ENCODE peak calls at places on chromosomes 1 and 21, in four cellular contexts. M, L, G and X are unnamed samples.

GRCh38 chr1:28173151-28173979 is 3.1 kb downstream of the PTAFR start:
- DNase-seq in M (no peak), L (no peak), G (peak; percentile 91), X (no peak)

GRCh38 chr1:170001266-170001665 is 73.2 kb downstream of the KIFAP3 start:
- DNase-seq in M (no peak), L (no peak), G (no peak), X (peak; percentile 48)

GRCh38 chr21:35509004-35509704 is 460.1 kb upstream of the RUNX1 start:
- DNase-seq in M (no peak), L (no peak), G (no peak), X (no peak)

GRCh38 chr1:71785470-71785869 is 496.9 kb downstream of the NEGR1 start:
- DNase-seq in M (no peak), L (no peak), G (no peak), X (no peak)

GRCh38 chr1:66176828-66177227 is 357.1 kb upstream of the SGIP1 start:
- DNase-seq in M (no peak), L (peak; percentile 77), G (no peak), X (no peak)

GRCh38 chr21:37380349-37381323 is 14.1 kb downstream of the DYRK1A start:
- DNase-seq in M (peak; percentile 49), L (no peak), G (no peak), X (peak; percentile 20)

GRCh38 chr1:25743164-25744139 is 56.5 kb upstream of the SELENON start:
- DNase-seq in M (no peak), L (no peak), G (no peak), X (no peak)

GRCh38 chr1:91730781-91731732 is 154.9 kb downstream of the TGFBR3 start:
- DNase-seq in M (no peak), L (peak; percentile 29), G (peak; percentile 54), X (no peak)

GRCh38 chr1:81717230-81717629 is 83.5 kb upstream of the ADGRL2 start:
- DNase-seq in M (no peak), L (peak; percentile 7), G (no peak), X (no peak)

GRCh38 chr21:39022035-39022900 is 161.0 kb downstream of the PSMG1 start:
- DNase-seq in M (no peak), L (no peak), G (no peak), X (peak; percentile 55)

GRCh38 chr1:243620096-243620495 is 229.9 kb downstream of the AKT3 start:
- DNase-seq in M (no peak), L (no peak), G (no peak), X (no peak)

GRCh38 chr1:224408294-224408590 is 26.4 kb downstream of the WDR26 start:
- DNase-seq in M (no peak), L (no peak), G (no peak), X (no peak)

GRCh38 chr1:16631248-16632043 is 18.1 kb upstream of the NBPF1 start:
- DNase-seq in M (peak; percentile 58), L (no peak), G (peak; percentile 69), X (no peak)

GRCh38 chr1:156115514-156116374 is 1.2 kb downstream of the LMNA start:
- DNase-seq in M (peak; percentile 68), L (peak; percentile 64), G (peak; percentile 78), X (peak; percentile 79)

GRCh38 chr1:48627467-48627866 is 149.2 kb downstream of the BEND5 start:
- DNase-seq in M (no peak), L (no peak), G (no peak), X (no peak)

GRCh38 chr1:204478166-204478899 is 16.3 kb downstream of the PIK3C2B start:
- DNase-seq in M (no peak), L (no peak), G (no peak), X (no peak)

GRCh38 chr1:195717651-195718050 is 890.6 kb downstream of the KCNT2 start:
- DNase-seq in M (no peak), L (peak; percentile 19), G (no peak), X (no peak)

GRCh38 chr1:208607616-208608015 is 363.4 kb upstream of the PLXNA2 start:
- DNase-seq in M (no peak), L (no peak), G (no peak), X (no peak)

GRCh38 chr21:15841856-15842564 is 112.2 kb downstream of the USP25 start:
- DNase-seq in M (no peak), L (no peak), G (no peak), X (no peak)

GRCh38 chr1:21238141-21238800 is 52.0 kb downstream of the ECE1 start:
- DNase-seq in M (no peak), L (no peak), G (peak; percentile 78), X (no peak)

GRCh38 chr1:150479370-150479769 is 7.8 kb upstream of the TARS2 start:
- DNase-seq in M (no peak), L (no peak), G (no peak), X (no peak)

GRCh38 chr1:20885121-20885520 is 98.0 kb upstream of the HP1BP3 start:
- DNase-seq in M (no peak), L (no peak), G (no peak), X (no peak)

GRCh38 chr1:59414406-59415133 is 117.7 kb downstream of the FGGY start:
- DNase-seq in M (no peak), L (no peak), G (no peak), X (no peak)

GRCh38 chr1:110339427-110340206 is 440 bp downstream of the RBM15 start:
- DNase-seq in M (no peak), L (peak; percentile 30), G (peak; percentile 56), X (peak; percentile 60)
- H3K4me1 ChIP-seq in M (peaks cover 3% of the 10 kb centered on the region), L (peaks cover 58% of the 10 kb centered on the region), G (peaks cover 22% of the 10 kb centered on the region), X (peaks cover 27% of the 10 kb centered on the region)

DNA sequence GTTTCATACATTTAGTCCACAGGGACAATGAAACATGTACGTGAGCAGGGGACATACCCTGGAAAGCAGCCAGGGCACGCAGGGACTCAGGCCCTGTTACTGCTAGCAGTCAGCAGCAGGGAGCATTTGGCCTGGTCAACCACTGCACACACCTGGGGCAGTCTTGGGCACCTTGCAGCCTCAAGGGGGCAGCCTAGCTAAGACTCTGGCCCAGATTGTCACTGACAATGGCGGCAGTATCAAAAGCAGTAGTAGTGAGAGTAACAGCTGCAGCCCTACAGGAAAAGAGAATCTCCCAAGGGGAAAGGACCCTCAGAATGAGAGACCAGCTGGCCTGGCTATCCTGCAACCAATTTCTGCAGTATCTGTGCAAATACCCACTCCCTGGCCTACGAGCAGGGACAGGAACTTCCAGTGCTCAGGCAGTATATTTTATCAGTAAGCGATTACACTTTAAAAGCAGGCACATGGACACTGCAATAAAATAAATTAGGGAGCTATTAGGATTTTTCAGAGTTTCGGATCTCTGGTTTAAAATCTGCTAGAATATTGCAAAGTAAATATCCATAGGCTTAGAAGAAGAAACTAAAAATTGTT is 475.6 kb downstream of the LTN1 start:
- DNase-seq in M (peak; percentile 92), L (peak; percentile 59), G (peak; percentile 63), X (peak; percentile 75)
- H3K4me1 ChIP-seq in M (no peaks in the 10 kb centered on the region), L (no peaks in the 10 kb centered on the region), G (peaks cover 5% of the 10 kb centered on the region), X (no peaks in the 10 kb centered on the region)

GRCh38 chr1:17674707-17675505 is 80.2 kb upstream of the ACTL8 start:
- DNase-seq in M (no peak), L (no peak), G (no peak), X (no peak)

GRCh38 chr1:17675681-17676243 is 79.4 kb upstream of the ACTL8 start:
- DNase-seq in M (no peak), L (no peak), G (no peak), X (no peak)

GRCh38 chr1:17678011-17678410 is 77.1 kb upstream of the ACTL8 start:
- DNase-seq in M (no peak), L (no peak), G (no peak), X (no peak)

GRCh38 chr1:17673335-17674075 is 81.6 kb upstream of the ACTL8 start:
- DNase-seq in M (no peak), L (no peak), G (no peak), X (no peak)

GRCh38 chr1:17676387-17677060 is 78.6 kb upstream of the ACTL8 start:
- DNase-seq in M (no peak), L (no peak), G (no peak), X (no peak)
- H3K4me1 ChIP-seq in M (no peaks in the 10 kb centered on the region), L (no peaks in the 10 kb centered on the region), G (no peaks in the 10 kb centered on the region), X (no peaks in the 10 kb centered on the region)

GRCh38 chr1:234963904-234964702 is 164.5 kb downstream of the TOMM20 start:
- DNase-seq in M (no peak), L (peak; percentile 84), G (no peak), X (peak; percentile 86)
- H3K4me1 ChIP-seq in M (no peaks in the 10 kb centered on the region), L (peaks cover 73% of the 10 kb centered on the region), G (peaks cover 73% of the 10 kb centered on the region), X (peaks cover 15% of the 10 kb centered on the region)

GRCh38 chr1:33001282-33001681 is 35.4 kb downstream of the AK2 start:
- DNase-seq in M (no peak), L (peak; percentile 19), G (no peak), X (peak; percentile 31)
- H3K4me1 ChIP-seq in M (no peaks in the 10 kb centered on the region), L (peaks cover 7% of the 10 kb centered on the region), G (peaks cover 12% of the 10 kb centered on the region), X (peaks cover 6% of the 10 kb centered on the region)

GRCh38 chr1:30804822-30805221 is 47.2 kb upstream of the LAPTM5 start:
- DNase-seq in M (no peak), L (no peak), G (no peak), X (no peak)

GRCh38 chr1:30807318-30808066 is 49.9 kb upstream of the LAPTM5 start:
- DNase-seq in M (no peak), L (no peak), G (no peak), X (no peak)

GRCh38 chr1:30805301-30806003 is 47.9 kb upstream of the LAPTM5 start:
- DNase-seq in M (no peak), L (no peak), G (no peak), X (no peak)

GRCh38 chr1:30808067-30808662 is 50.6 kb upstream of the LAPTM5 start:
- DNase-seq in M (no peak), L (no peak), G (no peak), X (no peak)

GRCh38 chr1:30806381-30807317 is 49.1 kb upstream of the LAPTM5 start:
- DNase-seq in M (no peak), L (no peak), G (no peak), X (no peak)
- H3K4me1 ChIP-seq in M (peaks cover 9% of the 10 kb centered on the region), L (peaks cover 16% of the 10 kb centered on the region), G (peaks cover 45% of the 10 kb centered on the region), X (no peaks in the 10 kb centered on the region)

GRCh38 chr1:27005648-27006496 is 6.8 kb downstream of the TENT5B start:
- DNase-seq in M (peak; percentile 73), L (peak; percentile 53), G (no peak), X (no peak)
- H3K4me1 ChIP-seq in M (peaks cover 22% of the 10 kb centered on the region), L (peaks cover 68% of the 10 kb centered on the region), G (peaks cover 39% of the 10 kb centered on the region), X (no peaks in the 10 kb centered on the region)